ENCODE peak calls at places on chromosomes 5 and 9, in four cellular contexts. F, G, S and L are unnamed samples.

GRCh38 chr9:110261631-110262030 is 5.3 kb upstream of the TXN start:
- DNase-seq in F (no peak), G (no peak), S (no peak), L (no peak)

GRCh38 chr9:93682155-93682968 is 106.0 kb downstream of the PHF2 start:
- DNase-seq in S (peak), F (peak), G (peak), L (peak)

GRCh38 chr5:28808967-28809810 is 1770.8 kb upstream of the CDH9 start:
- DNase-seq in G (no peak), S (no peak), F (no peak), L (no peak)

GRCh38 chr9:438961-439768 is 224.5 kb downstream of the DOCK8 start:
- DNase-seq in S (peak), G (no peak), F (no peak), L (no peak)

GRCh38 chr5:129930221-129930620 is 26.0 kb downstream of the CHSY3 start:
- DNase-seq in G (no peak), S (no peak), F (no peak), L (no peak)

GRCh38 chr5:109452661-109453060 is 42.9 kb upstream of the PJA2 start:
- DNase-seq in G (no peak), S (no peak), F (no peak), L (no peak)

GRCh38 chr5:147567917-147568598 is 58.2 kb upstream of the DPYSL3 start:
- DNase-seq in S (no peak), G (peak), F (no peak), L (no peak)

GRCh38 chr5:76468625-76469410 is 65.7 kb downstream of the IQGAP2 start:
- DNase-seq in F (no peak), S (no peak), G (no peak), L (no peak)

GRCh38 chr9:21096172-21096900 is 18.6 kb upstream of the IFNB1 start:
- DNase-seq in F (peak), S (no peak), G (peak), L (no peak)

GRCh38 chr5:35046754-35047153 is 995 bp downstream of the AGXT2 start:
- DNase-seq in S (no peak), G (peak), F (no peak), L (no peak)

GRCh38 chr5:139388198-139388821 is 1.4 kb downstream of the MZB1 start:
- DNase-seq in G (no peak), F (no peak), S (peak), L (no peak)

GRCh38 chr5:14415516-14416074 is 166.0 kb upstream of the OTULINL start:
- DNase-seq in F (no peak), S (no peak), G (no peak), L (no peak)

GRCh38 chr5:9714187-9714586 is 84.0 kb upstream of the TAS2R1 start:
- DNase-seq in G (peak), F (no peak), S (no peak), L (no peak)

GRCh38 chr5:168893231-168893630 is 314.1 kb upstream of the PANK3 start:
- DNase-seq in S (no peak), G (no peak), F (no peak), L (no peak)

GRCh38 chr5:100790170-100790665 is 112.9 kb downstream of the ST8SIA4 start:
- DNase-seq in G (no peak), F (no peak), S (no peak), L (no peak)

GRCh38 chr9:125997510-125997823 is 250.3 kb downstream of the PBX3 start:
- DNase-seq in F (no peak), S (no peak), G (no peak), L (peak)

GRCh38 chr5:9440517-9440916 is 105.4 kb downstream of the SEMA5A start:
- DNase-seq in S (no peak), F (no peak), G (peak), L (no peak)

GRCh38 chr5:145483211-145483610 is 351.9 kb downstream of the PRELID2 start:
- DNase-seq in F (no peak), S (no peak), G (peak), L (no peak)

GRCh38 chr5:169336234-169336633 is 35.3 kb upstream of the SLIT3 start:
- DNase-seq in S (no peak), G (no peak), F (no peak), L (no peak)

GRCh38 chr5:166493042-166493441 is 1798.4 kb upstream of the WWC1 start:
- DNase-seq in S (no peak), F (no peak), G (no peak), L (no peak)

GRCh38 chr5:66168226-66168625 is 24.1 kb downstream of the SREK1 start:
- DNase-seq in F (no peak), S (no peak), G (no peak), L (no peak)

GRCh38 chr5:66169534-66169933 is 25.4 kb downstream of the SREK1 start:
- DNase-seq in G (no peak), S (no peak), F (no peak), L (no peak)

GRCh38 chr5:66170196-66170919 is 26.3 kb downstream of the SREK1 start:
- DNase-seq in S (no peak), F (no peak), G (no peak), L (no peak)

GRCh38 chr5:66174338-66174737 is 30.2 kb downstream of the SREK1 start:
- DNase-seq in G (peak), S (no peak), F (no peak), L (no peak)

GRCh38 chr5:66171349-66172344 is 27.5 kb downstream of the SREK1 start:
- DNase-seq in G (peak), S (no peak), F (no peak), L (no peak)
- TF ChIP-seq CTCF in G (peak), S (peak), F (peak), L (peak)

DNA sequence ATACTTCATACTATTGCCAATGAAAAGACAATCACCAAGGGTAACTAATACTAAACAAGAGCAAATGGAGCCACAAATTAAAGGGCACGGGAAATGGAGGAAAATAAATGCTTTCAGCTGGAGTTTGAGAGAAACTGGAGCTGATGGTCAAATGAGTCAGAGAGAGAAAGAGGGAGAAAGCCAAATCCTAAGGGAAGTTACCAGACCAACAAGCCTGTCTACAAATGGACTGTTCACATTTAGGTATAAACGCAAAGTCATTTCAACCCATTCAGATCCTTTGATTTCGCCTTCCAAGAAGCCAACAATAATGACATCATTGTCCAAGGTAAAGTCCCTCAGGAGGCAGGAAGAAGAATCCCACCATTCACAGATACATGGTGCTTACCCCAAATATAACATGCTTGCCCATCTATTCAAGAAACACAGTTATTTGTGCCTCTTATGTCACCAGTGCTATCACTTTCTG is 351.8 kb downstream of the RAB3C start:
- DNase-seq in F (no peak), G (no peak), S (no peak), L (no peak)
- TF ChIP-seq CTCF in F (no peak), G (no peak), S (no peak), L (no peak)

GRCh38 chr9:13034696-13035006 is 244.8 kb downstream of the MPDZ start:
- DNase-seq in F (no peak), S (no peak), G (no peak), L (no peak)

GRCh38 chr9:13035822-13036221 is 243.7 kb downstream of the MPDZ start:
- DNase-seq in G (no peak), S (no peak), F (no peak), L (no peak)

GRCh38 chr9:13032585-13032984 is 246.9 kb downstream of the MPDZ start:
- DNase-seq in F (no peak), G (no peak), S (no peak), L (no peak)

GRCh38 chr9:13033959-13034695 is 245.4 kb downstream of the MPDZ start:
- DNase-seq in S (peak), G (peak), F (no peak), L (no peak)
- TF ChIP-seq CTCF in S (peak), G (peak), F (no peak), L (no peak)

GRCh38 chr9:116589392-116590354 is 97.4 kb upstream of the TRIM32 start:
- DNase-seq in G (peak), S (no peak), F (no peak), L (no peak)
- TF ChIP-seq CTCF in G (peak), S (peak), F (no peak), L (peak)

DNA sequence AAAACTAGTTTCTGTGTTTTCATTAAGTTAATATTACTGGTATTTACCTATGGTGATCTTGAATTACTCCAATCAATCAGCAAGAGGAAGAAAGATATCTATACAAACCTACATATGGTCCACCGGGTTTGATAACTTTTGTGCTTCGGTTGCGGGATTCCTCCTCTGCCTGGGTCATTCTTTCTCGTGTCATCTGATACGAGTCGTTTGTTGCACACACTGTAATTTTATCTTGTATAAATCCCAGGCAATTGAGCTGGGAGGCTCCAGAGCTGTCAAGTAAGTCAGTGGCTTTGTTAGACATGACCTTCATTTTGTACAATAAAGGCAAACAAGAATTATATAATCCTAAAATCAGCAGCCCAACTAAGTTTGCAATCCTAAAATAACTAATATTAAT is 48.0 kb downstream of the ELL2 start:
- DNase-seq in G (no peak), S (no peak), F (no peak), L (no peak)
- TF ChIP-seq CTCF in G (no peak), S (no peak), F (no peak), L (no peak)

GRCh38 chr9:85502815-85503643 is 238.7 kb downstream of the AGTPBP1 start:
- DNase-seq in S (no peak), G (no peak), F (no peak), L (no peak)
- TF ChIP-seq CTCF in S (no peak), G (no peak), F (no peak), L (no peak)

DNA sequence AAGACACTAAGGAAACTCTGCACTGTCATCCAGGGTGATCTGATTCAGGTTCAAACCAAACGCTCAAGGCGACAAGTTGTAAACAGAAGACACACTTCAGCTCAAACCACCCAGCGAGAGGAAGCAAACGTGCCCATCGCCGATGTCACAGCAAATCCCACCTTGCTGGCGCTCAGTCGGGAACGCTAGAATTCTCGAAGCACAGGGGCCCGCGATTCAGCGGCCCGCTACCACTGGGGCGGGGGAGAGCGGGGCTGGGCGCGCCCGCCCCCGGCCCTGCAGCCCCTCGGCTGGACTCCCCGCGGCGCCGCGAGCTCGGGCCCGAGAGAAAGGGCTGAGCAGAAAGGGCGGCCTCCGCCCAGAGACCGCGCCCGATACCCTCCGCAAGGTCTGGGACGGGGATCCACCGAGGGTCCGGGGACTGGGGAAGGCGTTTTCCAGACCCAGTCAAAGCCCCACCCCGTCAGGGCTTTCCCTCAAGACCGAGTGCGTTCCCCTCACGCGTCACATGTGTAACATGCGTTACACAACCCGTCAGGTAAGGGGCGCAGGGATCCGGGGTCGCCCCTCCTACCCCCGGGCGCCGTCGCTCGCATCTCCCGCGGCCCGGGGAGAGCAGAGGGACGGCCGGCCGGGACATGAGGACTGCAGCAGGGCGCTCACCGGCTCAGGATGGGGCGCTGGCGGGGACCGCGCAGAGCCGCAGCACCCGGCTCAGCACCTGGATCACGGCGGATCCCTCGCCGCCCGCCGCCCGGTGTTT is 461 bp downstream of the AGTPBP1 start:
- DNase-seq in S (peak), G (no peak), F (peak), L (peak)
- TF ChIP-seq CTCF in S (no peak), G (no peak), F (no peak), L (no peak)

GRCh38 chr9:34195143-34195542 is 16.3 kb downstream of the UBAP1 start:
- DNase-seq in S (no peak), F (no peak), G (no peak), L (no peak)

GRCh38 chr9:34187891-34188240 is 9.0 kb downstream of the UBAP1 start:
- DNase-seq in S (no peak), G (no peak), F (no peak), L (no peak)

GRCh38 chr9:34185778-34186551 is 7.1 kb downstream of the UBAP1 start:
- DNase-seq in G (peak), F (no peak), S (peak), L (peak)

GRCh38 chr9:34190996-34191892 is 12.4 kb downstream of the UBAP1 start:
- DNase-seq in F (no peak), G (peak), S (no peak), L (no peak)
- TF ChIP-seq CTCF in F (no peak), G (peak), S (no peak), L (no peak)